ENCODE peak calls at places on chromosomes 3 and 15, in four cellular contexts. C, E, I and F are unnamed samples.

GRCh38 chr3:147945968-147946519 is 536.9 kb downstream of the ZIC1 start:
- DNase-seq in C (peak), E (peak), I (peak), F (no peak)

GRCh38 chr3:194137314-194138097 is 1.6 kb downstream of the HES1 start:
- DNase-seq in C (no peak), E (peak), I (peak), F (peak)

GRCh38 chr15:48062476-48062875 is 58.3 kb upstream of the SLC24A5 start:
- DNase-seq in C (no peak), E (peak), I (peak), F (no peak)

GRCh38 chr15:60720493-60721231 is 241.7 kb upstream of the ICE2 start:
- DNase-seq in C (no peak), E (no peak), I (no peak), F (no peak)

GRCh38 chr3:192410684-192410960 is 316.7 kb downstream of the FGF12 start:
- DNase-seq in C (no peak), E (no peak), I (no peak), F (no peak)

GRCh38 chr3:115270849-115271248 is 123.8 kb upstream of the ZBTB20 start:
- DNase-seq in C (no peak), E (no peak), I (no peak), F (no peak)

GRCh38 chr3:180102134-180102533 is 65.4 kb upstream of the PEX5L start:
- DNase-seq in C (no peak), E (no peak), I (no peak), F (no peak)

GRCh38 chr3:57079221-57079831 is 18.9 kb downstream of the SPATA12 start:
- DNase-seq in C (peak), E (no peak), I (peak), F (peak)

GRCh38 chr3:79247367-79248103 is 520.3 kb downstream of the ROBO1 start:
- DNase-seq in C (no peak), E (peak), I (peak), F (no peak)

GRCh38 chr3:183513046-183513706 is 42.3 kb downstream of the KLHL6 start:
- DNase-seq in C (no peak), E (no peak), I (no peak), F (no peak)

GRCh38 chr3:157436583-157437300 is at the start of gene PTX3:
- DNase-seq in C (no peak), E (peak), I (peak), F (no peak)

GRCh38 chr3:39146611-39147373 is 6.6 kb downstream of the CSRNP1 start:
- DNase-seq in C (peak), E (peak), I (peak), F (no peak)

GRCh38 chr3:23135026-23135785 is 67.9 kb upstream of the UBE2E2 start:
- DNase-seq in C (no peak), E (no peak), I (no peak), F (no peak)

GRCh38 chr3:184178522-184179138 is 4.0 kb downstream of the AP2M1 start:
- DNase-seq in C (no peak), E (no peak), I (no peak), F (no peak)

GRCh38 chr3:108283006-108283405 is 13.3 kb upstream of the HHLA2 start:
- DNase-seq in C (no peak), E (no peak), I (no peak), F (no peak)

GRCh38 chr3:147393261-147393964 is 12.9 kb downstream of the ZIC4 start:
- DNase-seq in C (no peak), E (no peak), I (no peak), F (no peak)

GRCh38 chr15:38588672-38589071 is 24.1 kb upstream of the RASGRP1 start:
- DNase-seq in C (no peak), E (peak), I (no peak), F (no peak)

GRCh38 chr15:23881299-23881698 is 194.2 kb upstream of the NDN start:
- DNase-seq in C (no peak), E (no peak), I (no peak), F (no peak)

GRCh38 chr3:24245056-24245455 is 249.6 kb downstream of the THRB start:
- DNase-seq in C (no peak), E (no peak), I (no peak), F (no peak)

GRCh38 chr3:185625784-185626183 is 39.7 kb downstream of the SENP2 start:
- DNase-seq in C (no peak), E (no peak), I (no peak), F (no peak)

GRCh38 chr3:185629554-185630181 is 43.6 kb downstream of the SENP2 start:
- DNase-seq in C (no peak), E (no peak), I (no peak), F (no peak)

GRCh38 chr3:185623909-185624308 is 37.8 kb downstream of the SENP2 start:
- DNase-seq in C (no peak), E (no peak), I (no peak), F (no peak)
- TF ChIP-seq CTCF in C (no peak), E (no peak), I (no peak), F (no peak)

GRCh38 chr15:61951949-61952348 is 108.3 kb downstream of the VPS13C start:
- DNase-seq in C (no peak), E (peak), I (peak), F (no peak)
- TF ChIP-seq CTCF in C (no peak), E (no peak), I (no peak), F (no peak)

GRCh38 chr3:71441217-71441924 is 142.2 kb downstream of the FOXP1 start:
- DNase-seq in C (no peak), E (no peak), I (no peak), F (no peak)
- TF ChIP-seq CTCF in C (no peak), E (no peak), I (no peak), F (no peak)

DNA sequence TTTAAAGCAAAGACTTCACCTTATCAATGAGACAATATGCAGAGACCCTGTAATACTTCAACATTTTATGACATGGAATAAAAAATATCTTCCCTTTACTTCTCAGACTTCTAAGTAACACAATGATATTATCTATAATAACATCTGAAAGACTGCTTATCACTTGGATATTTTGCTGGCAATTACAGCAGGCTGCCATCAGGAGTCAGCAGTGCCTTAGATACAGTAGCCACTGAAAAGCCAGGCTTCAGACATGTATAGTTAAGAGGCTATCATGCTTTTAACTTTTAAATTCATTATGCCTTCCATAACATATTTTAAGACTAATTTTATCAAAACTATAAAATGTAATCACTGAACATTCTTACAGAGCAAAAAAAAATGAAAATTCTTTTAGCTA is 227.5 kb downstream of the NEK10 start:
- DNase-seq in C (no peak), E (peak), I (no peak), F (no peak)
- TF ChIP-seq CTCF in C (no peak), E (no peak), I (peak), F (no peak)

GRCh38 chr3:33858131-33858530 is 59.7 kb downstream of the PDCD6IP start:
- DNase-seq in C (no peak), E (no peak), I (no peak), F (no peak)

GRCh38 chr3:33865133-33865532 is 66.7 kb downstream of the PDCD6IP start:
- DNase-seq in C (no peak), E (no peak), I (no peak), F (no peak)

GRCh38 chr3:33855884-33856546 is 57.6 kb downstream of the PDCD6IP start:
- DNase-seq in C (no peak), E (peak), I (no peak), F (no peak)

DNA sequence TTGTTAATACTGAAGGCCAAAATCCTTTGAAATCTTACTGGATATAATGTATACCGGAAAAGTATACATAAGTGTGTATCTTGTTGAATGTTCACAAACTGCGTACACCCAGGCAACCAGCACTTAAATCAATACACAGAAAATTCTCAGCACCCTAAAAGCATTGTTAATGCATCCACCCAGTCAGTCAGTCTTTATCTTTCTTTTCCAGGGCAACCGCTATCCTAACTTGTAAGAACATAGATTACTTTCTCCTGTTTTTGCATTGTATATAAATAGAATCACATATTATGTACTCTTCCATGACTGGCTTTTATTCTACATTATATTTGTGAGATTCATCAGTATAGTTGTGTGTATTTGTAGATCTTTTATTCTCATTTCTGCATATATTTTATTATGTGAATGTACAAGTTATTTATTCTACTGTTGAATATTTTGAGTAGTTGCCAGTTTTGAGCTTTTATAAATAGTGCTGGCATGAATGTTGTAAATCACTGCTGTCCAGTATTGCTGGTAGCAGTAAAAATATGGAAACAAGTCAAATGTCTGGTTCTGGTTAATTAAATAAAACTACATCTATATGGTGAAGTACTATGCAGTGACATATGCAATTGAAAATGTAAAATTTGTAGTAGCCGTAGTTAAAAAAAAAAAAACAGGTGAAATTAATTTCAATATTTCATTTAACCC is 62.1 kb downstream of the PDCD6IP start:
- DNase-seq in C (no peak), E (no peak), I (no peak), F (no peak)
- TF ChIP-seq CTCF in C (no peak), E (no peak), I (no peak), F (no peak)

DNA sequence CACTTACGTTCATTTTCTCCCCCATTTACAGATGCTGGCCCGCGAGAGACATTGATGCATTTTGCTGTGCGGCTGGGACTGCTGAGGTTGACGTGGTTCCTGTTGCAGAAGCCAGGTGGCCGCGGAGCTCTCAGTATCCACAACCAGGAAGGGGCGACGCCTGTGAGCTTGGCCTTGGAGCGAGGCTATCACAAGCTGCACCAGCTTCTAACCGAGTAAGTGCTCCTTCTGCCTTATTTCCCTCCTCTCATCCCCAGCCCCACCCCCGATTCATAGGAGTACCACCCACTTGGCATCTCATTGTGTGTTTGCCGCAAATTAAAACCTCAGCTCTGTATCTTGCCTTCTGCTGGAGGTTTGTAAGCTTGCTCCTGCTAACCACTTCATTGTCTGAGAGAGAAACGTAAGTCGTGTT is 163.3 kb downstream of the AKAP13 start:
- DNase-seq in C (no peak), E (no peak), I (no peak), F (no peak)
- TF ChIP-seq CTCF in C (no peak), E (peak), I (no peak), F (no peak)

DNA sequence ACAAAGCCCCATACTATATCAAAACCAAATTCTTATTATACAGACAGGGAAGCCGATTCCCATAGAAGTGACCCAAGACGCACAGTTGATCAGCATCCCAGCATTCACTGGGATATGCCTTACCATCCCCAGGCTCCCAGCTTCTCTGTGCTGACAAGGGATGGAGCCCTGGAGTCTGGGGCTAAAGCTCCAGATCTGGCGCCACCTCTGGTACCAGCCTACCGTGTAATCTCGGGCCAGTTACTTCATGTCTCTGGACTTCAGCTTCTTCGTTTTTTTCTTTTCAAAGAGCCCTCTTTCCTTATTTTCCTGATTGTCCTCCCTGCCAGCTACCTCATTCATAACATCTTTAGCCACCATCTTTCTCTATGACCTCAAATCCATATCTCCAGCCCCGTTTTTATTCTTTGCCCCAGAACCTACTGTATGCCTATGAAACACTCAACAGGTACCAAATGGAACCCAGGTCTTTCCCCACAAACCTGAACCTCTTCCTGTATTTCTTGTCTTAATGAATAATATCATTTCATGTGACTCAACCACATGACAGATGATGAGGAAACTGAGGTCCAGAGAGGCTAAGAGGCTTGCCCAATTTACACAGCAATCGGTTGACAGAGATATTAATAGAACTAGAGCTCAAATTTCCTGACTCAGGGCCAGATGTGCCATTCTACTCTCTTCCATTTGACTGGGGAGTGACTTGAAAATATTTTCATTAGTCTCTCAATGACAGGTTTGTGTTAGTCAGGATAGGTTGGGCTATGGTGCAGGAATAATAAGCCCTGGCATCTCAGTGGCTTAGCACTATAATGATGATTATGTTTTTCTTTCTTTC is 85.4 kb upstream of the TLE3 start:
- DNase-seq in C (peak), E (no peak), I (peak), F (no peak)
- TF ChIP-seq CTCF in C (peak), E (no peak), I (peak), F (no peak)

GRCh38 chr3:64939747-64940450 is 252.1 kb upstream of the ADAMTS9 start:
- DNase-seq in C (no peak), E (no peak), I (no peak), F (no peak)

GRCh38 chr3:64936570-64936969 is 248.8 kb upstream of the ADAMTS9 start:
- DNase-seq in C (no peak), E (peak), I (no peak), F (no peak)

GRCh38 chr3:64935995-64936394 is 248.2 kb upstream of the ADAMTS9 start:
- DNase-seq in C (no peak), E (no peak), I (no peak), F (no peak)

GRCh38 chr3:64940949-64941348 is 253.1 kb upstream of the ADAMTS9 start:
- DNase-seq in C (no peak), E (no peak), I (no peak), F (no peak)

DNA sequence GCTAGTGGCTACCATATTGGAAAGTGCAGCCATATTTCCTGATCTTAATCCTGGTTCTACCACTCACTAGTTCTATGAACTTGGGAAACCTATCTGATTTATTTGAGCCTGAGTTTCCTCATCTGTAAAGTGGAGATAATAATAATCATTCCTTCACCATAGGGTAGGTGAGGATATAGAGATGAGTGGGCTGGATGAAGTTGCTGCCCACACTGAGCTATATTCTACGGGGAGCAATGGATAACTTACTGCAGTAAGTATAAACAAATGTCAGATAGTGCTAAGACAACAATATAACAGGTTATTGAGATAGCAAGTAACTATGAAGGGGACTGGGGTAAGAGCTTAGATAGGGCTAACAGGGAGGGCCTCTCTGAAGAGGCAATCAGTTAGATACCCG is 251.5 kb upstream of the ADAMTS9 start:
- DNase-seq in C (no peak), E (no peak), I (no peak), F (no peak)
- TF ChIP-seq CTCF in C (no peak), E (no peak), I (no peak), F (no peak)

DNA sequence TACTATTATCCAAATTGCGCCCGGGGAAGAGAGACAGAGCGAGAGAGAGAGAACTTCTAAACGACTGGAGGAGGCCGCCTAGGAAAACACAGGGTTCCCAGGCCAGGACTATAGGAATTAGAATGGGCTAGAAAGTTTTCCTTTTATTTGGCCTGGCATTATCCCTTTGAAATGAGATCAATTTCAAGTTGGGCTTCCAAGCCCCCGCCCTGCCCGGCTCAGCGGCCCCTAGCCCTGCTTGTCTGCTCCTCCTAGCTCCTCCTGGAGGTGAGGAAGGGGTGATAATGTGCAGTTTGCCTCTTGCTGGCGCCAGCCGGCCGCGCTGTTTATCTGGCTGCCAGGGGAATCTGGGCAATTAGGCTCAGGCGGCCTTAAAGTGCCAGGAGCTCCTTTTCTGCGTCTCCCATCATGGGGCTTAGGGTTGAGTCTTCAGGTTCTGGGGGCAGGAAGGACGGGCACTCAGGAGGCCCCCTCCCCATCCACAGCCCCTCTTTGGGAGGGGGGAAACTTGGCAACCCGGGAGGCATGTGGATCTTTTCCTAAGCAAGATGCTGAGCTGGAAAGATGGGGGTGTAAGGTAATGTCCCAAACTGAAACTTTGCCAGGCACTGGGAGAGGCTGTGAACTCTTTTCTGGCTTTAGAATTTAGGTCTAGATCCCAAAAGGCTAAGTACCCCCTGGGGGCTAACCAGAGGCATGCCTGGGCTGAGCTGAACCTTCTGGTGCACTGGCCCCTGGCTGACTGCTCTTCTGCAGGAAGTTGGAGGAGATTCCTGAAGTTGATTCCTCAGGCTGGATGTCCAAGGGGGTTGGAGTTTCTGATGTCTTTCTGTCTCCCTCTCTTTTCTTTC is 5.5 kb downstream of the SMAD6 start:
- DNase-seq in C (peak), E (no peak), I (peak), F (no peak)
- TF ChIP-seq CTCF in C (peak), E (no peak), I (peak), F (no peak)